ENCODE peak calls at places on chromosomes 16 and 17, in seven cellular contexts. E is A549, T is pancreas, X is fibroblast of lung, Y is stomach, Z is IMR-90, K is adrenal gland. R is an unnamed sample.
A peak's percentile ranks its signal among the peaks of the same experiment; 100 is the strongest.

GRCh38 chr17:50196826-50197225 is 4.6 kb downstream of the COL1A1 start:
- DNase-seq in T (no peak), Z (peak; percentile 84), X (peak; percentile 71), Y (no peak), E (no peak), K (no peak), R (no peak)

GRCh38 chr17:40097931-40098845 is 2.2 kb downstream of the NR1D1 start:
- DNase-seq in K (peak; percentile 95), E (no peak), Y (peak; percentile 85), Z (no peak), T (peak; percentile 89), X (peak; percentile 56), R (peak; percentile 60)

GRCh38 chr17:8121531-8122390 is 2.1 kb downstream of the HES7 start:
- DNase-seq in Y (no peak), K (no peak), Z (peak; percentile 55), E (peak; percentile 78), T (peak; percentile 36), X (peak; percentile 72), R (no peak)

GRCh38 chr16:57509231-57509923 is 23.1 kb upstream of the DOK4 start:
- DNase-seq in K (no peak), E (no peak), T (no peak), Z (no peak), X (no peak), Y (no peak), R (peak; percentile 35)

GRCh38 chr17:82674656-82675475 is 23.6 kb downstream of the RAB40B start:
- DNase-seq in Z (no peak), K (no peak), E (no peak), Y (no peak), T (no peak), X (no peak), R (no peak)

GRCh38 chr17:49021095-49021767 is 24.0 kb downstream of the IGF2BP1 start:
- DNase-seq in Y (no peak), Z (peak; percentile 29), X (peak; percentile 16), K (no peak), T (no peak), E (no peak), R (no peak)

GRCh38 chr16:10428433-10429168 is 42.7 kb downstream of the ATF7IP2 start:
- DNase-seq in T (no peak), Y (no peak), X (no peak), Z (no peak), E (no peak), K (no peak), R (no peak)

GRCh38 chr17:72349508-72350472 is 229.0 kb downstream of the SOX9 start:
- DNase-seq in T (no peak), Z (no peak), E (no peak), Y (no peak), K (no peak), X (no peak), R (no peak)

GRCh38 chr16:81403208-81403600 is 41.4 kb upstream of the CMIP start:
- DNase-seq in Z (no peak), K (no peak), Y (no peak), T (no peak), X (no peak), E (no peak), R (no peak)

GRCh38 chr16:81403601-81404391 is 40.8 kb upstream of the CMIP start:
- DNase-seq in K (peak; percentile 90), Z (peak; percentile 53), X (peak; percentile 60), Y (peak; percentile 93), T (peak; percentile 67), E (peak; percentile 92), R (peak; percentile 93)

GRCh38 chr16:81408409-81408950 is 36.1 kb upstream of the CMIP start:
- DNase-seq in T (no peak), K (no peak), Z (no peak), X (no peak), E (no peak), Y (no peak), R (no peak)

GRCh38 chr16:81409016-81409556 is 35.5 kb upstream of the CMIP start:
- DNase-seq in Y (no peak), T (no peak), X (no peak), Z (no peak), K (no peak), E (no peak), R (no peak)

DNA sequence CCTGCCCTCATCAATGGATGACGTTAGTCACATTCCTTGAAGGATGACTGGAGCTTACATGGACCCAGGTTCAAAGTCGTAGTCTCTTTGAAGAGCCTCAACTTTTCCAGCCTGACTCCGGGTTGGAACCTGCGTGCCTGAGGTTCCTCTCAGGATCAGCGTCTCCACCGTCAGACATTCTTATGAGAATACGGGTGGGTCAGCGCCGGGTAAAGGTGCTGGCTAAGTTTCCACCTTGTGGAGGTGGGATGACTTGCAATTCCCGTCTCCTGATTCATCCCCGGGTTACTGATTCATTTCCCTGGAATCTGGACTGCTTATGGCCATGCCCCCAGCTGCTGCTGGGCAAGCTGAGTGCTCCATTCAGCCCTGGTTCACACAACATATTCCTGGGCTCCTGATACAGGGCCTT is 38.9 kb upstream of the CMIP start:
- DNase-seq in X (peak; percentile 67), K (peak; percentile 35), T (peak; percentile 17), E (peak; percentile 96), Z (peak; percentile 92), Y (peak; percentile 44), R (no peak)
- TF ChIP-seq CTCF in X (no peak), K (no peak), T (no peak), E (no peak), Z (peak; percentile 5), Y (no peak), R (no peak)

GRCh38 chr16:23838485-23839142 is 2.8 kb downstream of the PRKCB start:
- DNase-seq in E (no peak), Z (no peak), K (no peak), Y (no peak), X (no peak), T (no peak), R (no peak)

GRCh38 chr16:23837553-23838308 is 1.9 kb downstream of the PRKCB start:
- DNase-seq in T (no peak), E (no peak), Z (no peak), X (no peak), Y (no peak), K (no peak), R (no peak)

GRCh38 chr16:23836078-23836403 is 258 bp downstream of the PRKCB start:
- DNase-seq in K (no peak), T (no peak), Z (no peak), X (no peak), Y (no peak), E (no peak), R (peak; percentile 49)

GRCh38 chr16:23835390-23836077 is at the start of gene PRKCB:
- DNase-seq in T (peak; percentile 13), Y (peak; percentile 68), K (peak; percentile 64), E (peak; percentile 58), X (peak; percentile 49), Z (peak; percentile 14), R (peak; percentile 89)

DNA sequence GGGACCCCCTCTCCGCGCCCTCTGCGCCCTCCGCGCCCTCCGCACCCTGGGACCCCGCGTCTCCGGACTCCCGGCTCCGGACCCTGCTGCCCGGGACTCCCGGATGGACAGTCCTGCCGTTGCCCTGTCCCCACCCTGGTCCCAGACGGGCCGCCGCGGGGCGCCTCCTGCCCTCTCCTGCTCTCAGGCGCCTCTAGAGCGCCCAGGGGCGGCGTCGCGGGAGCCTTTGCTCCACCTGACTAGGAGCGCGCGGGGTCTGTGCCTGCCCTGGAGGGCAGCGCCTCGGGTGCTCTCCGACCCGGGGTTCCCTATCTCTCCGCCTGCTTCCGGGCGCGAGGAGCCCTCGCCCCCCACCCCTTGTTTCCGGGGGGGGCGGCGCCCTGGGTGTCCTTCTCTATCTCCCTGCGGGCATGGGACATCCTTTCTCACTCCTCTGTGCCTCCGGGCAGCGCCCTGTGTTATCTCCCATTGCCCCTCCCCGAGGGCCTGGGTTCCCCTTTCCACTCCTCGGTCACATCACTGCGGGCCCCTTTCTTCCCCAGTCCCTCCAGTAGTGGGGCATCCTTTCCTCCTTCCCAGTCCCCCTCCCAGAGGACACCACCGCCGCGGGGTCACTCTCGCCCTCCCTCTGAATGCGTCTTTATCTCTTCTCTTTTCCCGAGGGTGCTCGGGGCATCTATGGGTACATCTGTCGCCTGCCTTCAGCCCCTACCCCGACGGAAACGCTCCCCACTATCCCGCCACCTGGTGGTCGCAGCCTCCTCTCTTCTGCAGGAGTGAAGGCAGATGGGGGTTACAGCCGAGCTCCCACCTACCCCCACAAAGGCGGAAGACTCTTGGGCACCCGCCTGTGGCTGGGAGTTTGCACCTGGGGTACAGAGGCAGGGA is 865 bp downstream of the PRKCB start:
- DNase-seq in Y (peak; percentile 48), T (no peak), K (peak; percentile 3), E (no peak), Z (no peak), X (no peak), R (peak; percentile 67)
- H3K27ac ChIP-seq in Y (peak overlapping the region; percentile 49), T (no peak overlapping the region), K (no peak overlapping the region), E (no peak overlapping the region), Z (no peak overlapping the region), X (no peak overlapping the region), R (peak overlapping the region; percentile 67)

DNA sequence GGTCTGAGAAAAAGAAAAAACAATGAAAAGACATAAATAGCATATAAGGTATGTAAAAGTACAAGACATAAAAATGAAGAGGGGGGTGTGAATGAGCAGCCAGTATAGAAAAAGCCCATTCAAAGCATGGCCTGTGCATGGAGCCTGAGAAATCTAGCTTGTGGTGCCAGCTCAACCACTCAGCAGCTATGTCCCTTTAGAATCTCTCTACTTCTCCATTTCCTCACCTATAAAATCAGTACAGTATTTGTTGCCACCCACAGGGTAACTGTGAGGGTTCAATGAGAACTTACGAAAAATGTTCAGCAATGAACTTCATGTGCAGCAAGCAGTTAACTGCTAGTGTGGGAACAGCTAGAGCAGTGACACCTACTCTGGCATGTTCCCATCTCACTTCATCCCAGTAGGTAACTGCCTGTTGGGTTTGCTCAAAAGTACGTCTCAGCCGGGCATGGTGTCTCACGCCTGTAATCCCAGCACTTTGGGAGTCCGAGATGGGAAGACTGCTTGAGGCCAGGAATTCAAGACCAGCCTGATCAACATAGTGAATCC is 15.3 kb downstream of the CYTH1 start:
- DNase-seq in Y (no peak), Z (no peak), X (no peak), E (no peak), K (no peak), T (no peak), R (no peak)
- TF ChIP-seq CTCF in Y (no peak), Z (no peak), X (no peak), E (no peak), K (no peak), T (no peak), R (no peak)

DNA sequence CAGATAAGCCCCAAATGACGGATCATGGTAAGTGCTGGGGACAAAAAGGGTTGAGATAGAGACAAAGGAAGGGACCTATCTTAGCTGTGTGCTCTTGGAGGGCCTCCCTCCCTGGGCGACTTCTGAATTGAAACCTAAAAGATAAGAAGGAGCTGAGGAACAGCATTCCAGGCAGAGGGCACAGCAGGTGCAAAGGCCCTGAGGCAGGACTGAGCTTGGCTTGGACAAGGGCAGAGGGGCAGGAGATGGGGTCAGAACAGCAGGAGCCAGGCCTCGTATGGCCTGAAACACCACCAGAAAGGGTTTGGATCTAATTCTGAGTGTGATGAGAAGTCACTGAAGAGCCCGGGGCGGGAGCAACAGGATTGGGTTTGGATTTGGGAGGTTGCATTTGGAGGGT is 75.4 kb downstream of the RTN4RL1 start:
- DNase-seq in Z (no peak), T (no peak), K (no peak), E (no peak), X (no peak), Y (no peak), R (no peak)
- H3K27ac ChIP-seq in Z (no peak overlapping the region), T (no peak overlapping the region), K (no peak overlapping the region), E (no peak overlapping the region), X (no peak overlapping the region), Y (no peak overlapping the region), R (no peak overlapping the region)

R was measured in lower lobe of right lung.